ENCODE peak calls at places on chromosomes 2 and 18, in four cellular contexts. D is right atrium auricular region, W is right cardiac atrium, V is GM23248. Y is an unnamed sample.

GRCh38 chr18:8844721-8845148 is 139.4 kb downstream of the MTCL1 start:
- DNase-seq in D (no peak), W (no peak), V (no peak), Y (no peak)

GRCh38 chr18:58842978-58843661 is 21.6 kb upstream of the ZNF532 start:
- DNase-seq in D (no peak), W (no peak), V (no peak), Y (no peak)

GRCh38 chr2:74087696-74088095 is 60.0 kb downstream of the BOLA3 start:
- DNase-seq in D (no peak), W (no peak), V (no peak), Y (no peak)

GRCh38 chr18:57621252-57621607 is 406 bp downstream of the NARS1 start:
- DNase-seq in D (no peak), W (no peak), V (peak; percentile 52), Y (no peak)

GRCh38 chr18:6413554-6414117 is 1.1 kb downstream of the L3MBTL4 start:
- DNase-seq in D (no peak), W (no peak), V (no peak), Y (no peak)

GRCh38 chr2:216632321-216632951 is 784 bp upstream of the IGFBP2 start:
- DNase-seq in D (no peak), W (no peak), V (no peak), Y (no peak)

GRCh38 chr2:178005756-178006155 is 66.8 kb downstream of the PDE11A start:
- DNase-seq in D (no peak), W (no peak), V (peak; percentile 62), Y (no peak)

GRCh38 chr2:166180951-166181812 is 53.4 kb upstream of the SCN1A start:
- DNase-seq in D (peak; percentile 64), W (no peak), V (peak; percentile 73), Y (peak; percentile 71)

GRCh38 chr18:75727479-75727878 is 300.0 kb upstream of the SMIM21 start:
- DNase-seq in D (no peak), W (peak; percentile 61), V (peak; percentile 68), Y (no peak)

GRCh38 chr2:160373263-160374019 is 120.2 kb downstream of the RBMS1 start:
- DNase-seq in D (no peak), W (no peak), V (no peak), Y (no peak)

GRCh38 chr2:218397502-218398436 is 1.9 kb upstream of the CTDSP1 start:
- DNase-seq in D (peak; percentile 86), W (peak; percentile 94), V (peak; percentile 91), Y (peak; percentile 91)

GRCh38 chr18:22951823-22952222 is 18.7 kb downstream of the RBBP8 start:
- DNase-seq in D (no peak), W (no peak), V (no peak), Y (no peak)

GRCh38 chr2:85706063-85706462 is 11.9 kb downstream of the GNLY start:
- DNase-seq in D (peak; percentile 48), W (no peak), V (no peak), Y (no peak)

GRCh38 chr18:60092073-60092472 is 192.3 kb downstream of the PMAIP1 start:
- DNase-seq in D (no peak), W (no peak), V (peak; percentile 16), Y (no peak)

GRCh38 chr2:238180554-238180953 is 21.8 kb downstream of the ERFE start:
- DNase-seq in D (no peak), W (no peak), V (no peak), Y (no peak)

GRCh38 chr2:232418466-232419244 is 12.0 kb downstream of the ALPG start:
- DNase-seq in D (no peak), W (no peak), V (peak; percentile 62), Y (peak; percentile 56)

GRCh38 chr2:45728458-45728942 is 77.0 kb downstream of the PRKCE start:
- DNase-seq in D (no peak), W (no peak), V (no peak), Y (no peak)

GRCh38 chr2:232460171-232460570 is 4.2 kb downstream of the ALPI start:
- DNase-seq in D (no peak), W (no peak), V (no peak), Y (peak; percentile 35)

GRCh38 chr2:231752056-231752455 is 29.0 kb downstream of the PDE6D start:
- DNase-seq in D (no peak), W (no peak), V (no peak), Y (no peak)

GRCh38 chr2:48844418-48845155 is 89.1 kb upstream of the LHCGR start:
- DNase-seq in D (no peak), W (no peak), V (peak; percentile 64), Y (no peak)
- H3K4me1 ChIP-seq in D (no peaks in the 10 kb centered on the region), W (no peaks in the 10 kb centered on the region), V (peaks cover 2% of the 10 kb centered on the region), Y (no peaks in the 10 kb centered on the region)

GRCh38 chr2:128594953-128595677 is 276.4 kb upstream of the HS6ST1 start:
- DNase-seq in D (peak; percentile 42), W (no peak), V (no peak), Y (no peak)

GRCh38 chr2:128591841-128592822 is 273.5 kb upstream of the HS6ST1 start:
- DNase-seq in D (peak; percentile 42), W (no peak), V (no peak), Y (no peak)

GRCh38 chr2:128595763-128596452 is 277.2 kb upstream of the HS6ST1 start:
- DNase-seq in D (no peak), W (no peak), V (no peak), Y (no peak)

GRCh38 chr2:128593518-128594272 is 275.0 kb upstream of the HS6ST1 start:
- DNase-seq in D (peak; percentile 59), W (peak; percentile 66), V (no peak), Y (no peak)

GRCh38 chr2:128594273-128594910 is 275.7 kb upstream of the HS6ST1 start:
- DNase-seq in D (peak; percentile 18), W (no peak), V (no peak), Y (no peak)
- H3K27ac ChIP-seq in D (no peak overlapping the region), W (no peak overlapping the region), V (no peak overlapping the region), Y (no peak overlapping the region)

DNA sequence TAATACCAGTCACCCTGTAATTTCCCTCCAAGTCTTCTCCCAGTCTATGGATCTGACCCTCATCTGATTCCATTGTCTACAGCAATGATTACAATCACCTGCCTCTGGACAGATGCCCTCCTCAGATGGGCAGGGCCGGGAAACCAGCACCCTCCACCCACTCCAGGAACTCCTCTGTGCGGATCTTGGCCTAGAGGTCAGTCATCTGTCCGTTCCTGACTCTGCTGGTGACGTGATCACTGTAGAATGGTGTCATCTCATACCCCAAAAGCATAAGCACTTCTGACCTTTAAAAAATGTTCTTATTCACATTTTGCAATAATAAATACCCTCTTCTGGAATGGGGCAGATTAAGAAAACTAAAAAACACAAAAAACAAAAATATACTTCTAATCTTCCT is 29.5 kb upstream of the BZW1 start:
- DNase-seq in D (no peak), W (no peak), V (no peak), Y (no peak)
- H3K4me1 ChIP-seq in D (peaks cover 2% of the 10 kb centered on the region), W (no peaks in the 10 kb centered on the region), V (peaks cover 36% of the 10 kb centered on the region), Y (no peaks in the 10 kb centered on the region)

GRCh38 chr2:20430461-20431302 is 16.2 kb upstream of the RHOB start:
- DNase-seq in D (peak; percentile 54), W (no peak), V (peak; percentile 75), Y (no peak)

GRCh38 chr2:20429528-20429927 is 17.3 kb upstream of the RHOB start:
- DNase-seq in D (peak; percentile 75), W (no peak), V (peak; percentile 65), Y (no peak)

GRCh38 chr2:20430035-20430434 is 16.8 kb upstream of the RHOB start:
- DNase-seq in D (peak; percentile 55), W (no peak), V (no peak), Y (no peak)

GRCh38 chr2:20427931-20428526 is 18.8 kb upstream of the RHOB start:
- DNase-seq in D (peak; percentile 55), W (no peak), V (no peak), Y (no peak)

GRCh38 chr2:20428717-20429490 is 18.0 kb upstream of the RHOB start:
- DNase-seq in D (peak; percentile 28), W (no peak), V (no peak), Y (no peak)
- H3K27ac ChIP-seq in D (peak overlapping the region; percentile 57), W (no peak overlapping the region), V (no peak overlapping the region), Y (no peak overlapping the region)

GRCh38 chr2:110820128-110820527 is 87.8 kb downstream of the ACOXL start:
- DNase-seq in D (no peak), W (no peak), V (no peak), Y (no peak)
- H3K4me1 ChIP-seq in D (no peaks in the 10 kb centered on the region), W (no peaks in the 10 kb centered on the region), V (no peaks in the 10 kb centered on the region), Y (peaks cover 14% of the 10 kb centered on the region)

DNA sequence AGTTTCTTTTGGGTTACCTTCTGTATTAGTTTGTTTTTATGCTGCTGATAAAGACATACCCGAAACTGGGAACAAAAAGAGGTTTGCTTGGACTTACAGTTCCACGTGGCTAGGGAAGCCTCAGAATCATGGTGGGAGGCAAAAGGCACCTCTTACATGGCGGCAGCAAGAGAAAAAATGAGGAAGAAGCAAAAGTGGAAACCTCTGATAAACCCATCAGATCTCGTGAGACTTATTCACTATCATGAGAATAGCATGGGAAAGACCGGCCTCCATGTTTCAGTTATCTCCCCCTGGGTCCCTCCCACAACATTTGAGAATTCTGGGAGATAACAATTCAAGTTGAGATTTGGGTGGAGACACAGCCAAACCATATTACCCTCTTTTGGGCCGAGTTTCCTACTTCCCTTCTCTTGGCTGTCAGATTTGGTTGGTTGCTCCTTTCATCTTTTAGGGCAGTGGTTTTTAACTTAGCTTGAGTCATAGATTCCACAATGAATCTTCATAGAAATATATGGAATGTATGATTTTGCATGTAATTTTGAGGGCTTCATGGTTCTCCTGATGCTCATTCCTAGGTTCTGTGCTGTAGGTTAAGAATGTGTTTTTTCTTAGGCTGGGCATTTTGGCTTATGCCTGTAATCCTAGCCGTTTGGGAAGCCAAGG is 44.2 kb downstream of the CEP192 start:
- DNase-seq in D (no peak), W (no peak), V (peak; percentile 57), Y (no peak)
- H3K27ac ChIP-seq in D (no peak overlapping the region), W (no peak overlapping the region), V (no peak overlapping the region), Y (no peak overlapping the region)

GRCh38 chr2:69013837-69014796 is 1.1 kb downstream of the ANTXR1 start:
- DNase-seq in D (no peak), W (no peak), V (peak; percentile 75), Y (no peak)
- H3K4me1 ChIP-seq in D (peaks cover 31% of the 10 kb centered on the region), W (peaks cover 9% of the 10 kb centered on the region), V (peaks cover 66% of the 10 kb centered on the region), Y (peaks cover 7% of the 10 kb centered on the region)

GRCh38 chr2:236873666-236874065 is 212.0 kb upstream of the COPS8 start:
- DNase-seq in D (no peak), W (no peak), V (peak; percentile 34), Y (no peak)

GRCh38 chr2:236872971-236873370 is 212.7 kb upstream of the COPS8 start:
- DNase-seq in D (no peak), W (no peak), V (no peak), Y (no peak)

GRCh38 chr2:236872015-236872414 is 213.7 kb upstream of the COPS8 start:
- DNase-seq in D (peak; percentile 60), W (no peak), V (peak; percentile 4), Y (no peak)

GRCh38 chr2:236870401-236870800 is 215.3 kb upstream of the COPS8 start:
- DNase-seq in D (no peak), W (no peak), V (no peak), Y (no peak)

GRCh38 chr2:236871500-236872001 is 214.1 kb upstream of the COPS8 start:
- DNase-seq in D (peak; percentile 75), W (no peak), V (peak; percentile 95), Y (no peak)
- H3K27ac ChIP-seq in D (peak overlapping the region; percentile 4), W (no peak overlapping the region), V (peak overlapping the region; percentile 86), Y (peak overlapping the region; percentile 58)

DNA sequence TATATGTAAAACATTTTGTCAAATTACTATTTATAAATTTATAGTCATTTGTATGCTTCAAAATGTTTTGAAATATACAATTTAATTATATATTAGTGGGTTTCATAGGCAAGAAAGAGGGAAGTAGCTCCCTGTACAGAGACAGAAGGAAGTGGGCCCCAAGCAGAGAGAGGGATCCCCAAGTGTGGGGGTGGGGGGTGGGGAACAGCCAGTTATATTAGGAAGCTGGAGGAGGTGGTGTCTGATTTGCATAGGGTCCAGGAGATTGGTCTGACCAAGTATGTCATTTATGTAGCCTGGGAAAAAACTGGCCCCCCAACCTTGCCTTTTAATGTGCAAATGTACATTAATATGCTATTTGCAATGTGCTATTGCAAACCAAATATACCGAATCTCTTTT is 76.5 kb upstream of the ZSWIM2 start:
- DNase-seq in D (no peak), W (no peak), V (no peak), Y (no peak)
- H3K4me1 ChIP-seq in D (no peaks in the 10 kb centered on the region), W (no peaks in the 10 kb centered on the region), V (no peaks in the 10 kb centered on the region), Y (no peaks in the 10 kb centered on the region)

Y was measured in spleen.